ENCODE peak calls at places on chromosomes 13 and 19, in nine cellular contexts. Q, U, L, S, I, B, Z, J and W are unnamed samples.

GRCh38 chr19:7987084-7987768 is 18.2 kb downstream of the ELAVL1 start:
- DNase-seq in S (no peak), I (no peak), Z (no peak), L (no peak), J (no peak), B (no peak), Q (no peak), U (no peak), W (no peak)

GRCh38 chr13:25722893-25723292 is 328.9 kb downstream of the SHISA2 start:
- DNase-seq in I (no peak), S (no peak), J (no peak), L (no peak), B (no peak), Q (no peak), U (no peak), Z (no peak), W (no peak)

GRCh38 chr19:3969435-3970312 is 1.2 kb downstream of the DAPK3 start:
- DNase-seq in Q (peak; percentile 63), U (no peak), J (peak; percentile 68), Z (peak; percentile 60), B (no peak), I (peak; percentile 95), S (peak; percentile 61), L (no peak), W (no peak)

GRCh38 chr13:65985632-65986031 is 1244.5 kb downstream of the PCDH9 start:
- DNase-seq in U (no peak), B (peak; percentile 47), L (peak; percentile 25), Q (no peak), I (no peak), J (no peak), S (peak; percentile 19), Z (no peak), W (no peak)

GRCh38 chr19:5575553-5575952 is 7.8 kb upstream of the TINCR start:
- DNase-seq in J (no peak), I (no peak), L (no peak), S (no peak), Z (no peak), U (no peak), Q (no peak), B (no peak), W (no peak)

GRCh38 chr13:66264976-66265375 is 965.2 kb downstream of the PCDH9 start:
- DNase-seq in J (no peak), L (no peak), B (no peak), Z (no peak), S (no peak), U (no peak), I (no peak), Q (no peak), W (no peak)

GRCh38 chr13:21282065-21282464 is 105.6 kb downstream of the MRPL57 start:
- DNase-seq in B (no peak), I (no peak), Z (no peak), S (no peak), U (no peak), J (no peak), L (no peak), Q (no peak), W (no peak)

GRCh38 chr13:30520571-30520970 is 54.8 kb upstream of the HMGB1 start:
- DNase-seq in S (no peak), Z (no peak), I (peak; percentile 44), B (no peak), U (no peak), L (no peak), J (peak; percentile 14), Q (no peak), W (no peak)

GRCh38 chr13:46100191-46100877 is 4.5 kb downstream of the CPB2 start:
- DNase-seq in I (no peak), B (no peak), U (no peak), Q (no peak), Z (no peak), J (no peak), S (peak; percentile 46), L (no peak), W (no peak)

GRCh38 chr13:102510072-102510471 is 86.7 kb upstream of the TPP2 start:
- DNase-seq in B (no peak), U (no peak), S (no peak), Z (no peak), I (no peak), J (no peak), Q (no peak), L (no peak), W (no peak)

GRCh38 chr13:72205773-72206172 is 338.8 kb upstream of the DACH1 start:
- DNase-seq in L (no peak), J (no peak), I (peak; percentile 81), S (no peak), B (no peak), U (no peak), Q (no peak), Z (no peak), W (no peak)

GRCh38 chr13:93079294-93079693 is 147.3 kb upstream of the GPC6 start:
- DNase-seq in U (no peak), L (peak; percentile 61), Q (no peak), Z (no peak), B (no peak), S (no peak), J (peak; percentile 78), I (peak; percentile 29), W (no peak)

GRCh38 chr13:47672982-47673670 is 327.9 kb downstream of the SUCLA2 start:
- DNase-seq in L (no peak), U (no peak), Q (no peak), Z (no peak), I (peak; percentile 32), S (no peak), B (no peak), J (peak; percentile 99), W (no peak)

GRCh38 chr19:6705931-6706632 is 14.4 kb downstream of the C3 start:
- DNase-seq in S (no peak), Z (no peak), B (no peak), J (no peak), U (no peak), L (no peak), I (no peak), Q (no peak), W (no peak)

GRCh38 chr19:14434543-14435319 is 1.6 kb downstream of the PKN1 start:
- DNase-seq in L (peak; percentile 56), S (peak; percentile 88), Q (no peak), Z (peak; percentile 78), U (no peak), I (peak; percentile 63), B (peak; percentile 33), J (peak; percentile 68), W (peak; percentile 77)

GRCh38 chr13:102651892-102652291 is 43.0 kb downstream of the METTL21C start:
- DNase-seq in Q (no peak), L (no peak), Z (no peak), U (no peak), I (no peak), J (peak; percentile 71), S (no peak), B (no peak), W (peak; percentile 75)

GRCh38 chr13:43284162-43284561 is 260.8 kb downstream of the DNAJC15 start:
- DNase-seq in U (no peak), J (peak; percentile 86), Q (no peak), S (no peak), L (no peak), B (no peak), I (peak; percentile 62), Z (no peak), W (no peak)

GRCh38 chr19:39544201-39544903 is 4.4 kb upstream of the EID2 start:
- DNase-seq in Q (no peak), B (no peak), S (no peak), U (no peak), L (no peak), J (no peak), Z (no peak), I (peak; percentile 43), W (no peak)

GRCh38 chr19:32471811-32472210 is 66.2 kb downstream of the DPY19L3 start:
- DNase-seq in L (no peak), B (no peak), U (no peak), J (no peak), Q (no peak), Z (no peak), S (no peak), I (no peak), W (no peak)

GRCh38 chr13:46796515-46797467 is at the start of gene ESD:
- DNase-seq in L (peak; percentile 96), J (peak; percentile 91), B (peak; percentile 99), I (peak; percentile 81), Q (peak; percentile 90), Z (peak; percentile 95), U (peak; percentile 90), S (peak; percentile 93), W (peak; percentile 96)

GRCh38 chr13:51444922-51445321 is 7.9 kb downstream of the INTS6 start:
- DNase-seq in S (no peak), I (no peak), J (peak; percentile 81), Q (no peak), L (no peak), Z (no peak), B (no peak), U (no peak), W (no peak)
- TF ChIP-seq CTCF in S (peak; percentile 45), I (peak; percentile 39), J (peak; percentile 38), Q (peak; percentile 42), L (peak; percentile 53), Z (peak; percentile 27), B (no peak), U (peak; percentile 60), W (peak; percentile 16)

DNA sequence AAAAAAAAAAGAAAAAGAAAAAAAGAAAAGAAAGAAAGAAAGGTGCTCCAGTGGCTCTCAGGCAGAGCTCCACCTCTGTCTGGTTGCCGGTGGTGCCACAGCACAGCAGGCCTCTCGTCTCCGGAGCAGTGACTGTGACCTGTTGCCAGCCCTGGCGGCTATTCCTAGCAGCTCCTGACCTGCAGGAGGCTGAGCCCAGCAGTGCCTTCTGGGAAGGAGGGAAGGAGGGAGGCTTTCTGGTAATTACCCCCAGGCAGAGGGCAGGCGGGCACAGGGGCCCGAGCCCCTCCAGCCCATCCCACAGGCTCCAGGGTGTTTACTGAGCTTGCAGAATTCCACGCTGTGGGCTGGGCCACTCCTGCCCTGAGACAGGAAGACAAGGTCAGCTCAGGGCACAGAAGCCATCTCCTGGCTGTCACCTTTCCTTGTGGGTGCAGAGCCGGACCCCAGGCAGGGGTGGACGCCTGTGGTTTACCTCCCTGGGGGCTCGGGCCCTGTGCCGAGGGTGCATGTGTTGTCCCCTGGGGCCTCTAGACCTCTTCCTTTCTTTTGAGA is 77.9 kb downstream of the GNG7 start:
- DNase-seq in J (no peak), U (no peak), L (peak; percentile 66), I (no peak), Z (peak; percentile 64), S (no peak), Q (peak; percentile 51), B (no peak), W (no peak)
- TF ChIP-seq CTCF in J (no peak), U (no peak), L (peak; percentile 19), I (peak; percentile 23), Z (no peak), S (no peak), Q (no peak), B (no peak), W (no peak)

DNA sequence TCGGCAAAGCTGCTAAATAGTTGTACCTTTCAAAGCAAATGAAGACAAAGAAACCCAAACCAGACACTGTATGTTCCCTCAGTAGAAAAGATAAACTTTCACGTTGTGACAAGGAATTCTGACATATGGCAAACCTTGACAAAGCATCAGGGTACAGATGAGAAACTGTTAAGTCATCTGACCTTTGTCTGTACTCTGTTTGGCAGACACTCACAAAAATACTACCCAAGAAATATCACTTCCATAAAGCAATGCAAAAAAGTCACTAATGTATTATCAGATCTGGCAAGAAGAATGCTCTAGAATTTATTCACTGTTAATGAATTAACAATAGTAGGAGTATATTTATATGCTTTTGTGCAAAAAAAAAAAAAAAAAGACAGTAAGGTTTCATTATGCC is 843.7 kb downstream of the DIAPH3 start:
- DNase-seq in L (no peak), J (no peak), Z (no peak), I (no peak), Q (no peak), S (no peak), U (no peak), B (no peak), W (no peak)
- TF ChIP-seq CTCF in L (no peak), J (no peak), Z (no peak), I (no peak), Q (no peak), S (no peak), U (no peak), B (no peak), W (no peak)

GRCh38 chr13:36841411-36841810 is 22.4 kb downstream of the RFXAP start:
- DNase-seq in I (no peak), Q (no peak), U (no peak), L (no peak), J (peak; percentile 19), B (no peak), S (no peak), Z (no peak), W (no peak)
- TF ChIP-seq CTCF in I (peak; percentile 26), Q (no peak), U (no peak), L (no peak), J (no peak), B (no peak), S (peak; percentile 30), Z (no peak), W (no peak)